ENCODE peak calls at places on chromosomes 16 and 17, in six cellular contexts. H, A, Y, C, X and S are unnamed samples.

GRCh38 chr17:66123163-66123562 is 68.8 kb downstream of the CEP112 start:
- DNase-seq in Y (no peak), X (no peak), H (peak; percentile 15), A (no peak), C (no peak), S (no peak)

GRCh38 chr16:64933890-64934289 is 188.0 kb downstream of the CDH11 start:
- DNase-seq in Y (no peak), A (no peak), C (no peak), H (no peak), X (no peak), S (no peak)

GRCh38 chr17:75639327-75639726 is 6.1 kb downstream of the SMIM5 start:
- DNase-seq in Y (no peak), H (no peak), X (no peak), C (no peak), A (no peak), S (no peak)

GRCh38 chr17:18161226-18162094 is 22.2 kb upstream of the ALKBH5 start:
- DNase-seq in X (no peak), C (no peak), H (no peak), A (no peak), Y (no peak), S (peak; percentile 74)

GRCh38 chr17:35368086-35368824 is 5.2 kb downstream of the SLFN11 start:
- DNase-seq in C (no peak), A (no peak), H (no peak), X (no peak), Y (no peak), S (peak; percentile 87)

GRCh38 chr17:33292184-33292980 is 713 bp downstream of the ASIC2 start:
- DNase-seq in X (no peak), A (no peak), H (no peak), Y (peak; percentile 18), C (no peak), S (no peak)

GRCh38 chr17:73191443-73192218 is 1.2 kb upstream of the COG1 start:
- DNase-seq in C (no peak), Y (peak; percentile 68), X (peak; percentile 80), A (peak; percentile 51), H (peak; percentile 80), S (peak; percentile 86)

GRCh38 chr16:12455287-12455798 is 348.3 kb downstream of the CPPED1 start:
- DNase-seq in H (peak; percentile 6), A (no peak), C (no peak), Y (peak; percentile 35), X (no peak), S (peak; percentile 58)

GRCh38 chr17:63381101-63381729 is 64.9 kb downstream of the CYB561 start:
- DNase-seq in X (no peak), C (no peak), H (no peak), A (no peak), Y (no peak), S (no peak)

GRCh38 chr16:69904495-69905170 is 46.5 kb upstream of the CLEC18A start:
- DNase-seq in Y (no peak), X (no peak), A (no peak), C (no peak), H (no peak), S (no peak)

GRCh38 chr17:77499699-77500435 is 359.1 kb downstream of the SEC14L1 start:
- DNase-seq in A (no peak), Y (no peak), H (no peak), C (no peak), X (peak; percentile 56), S (no peak)

GRCh38 chr16:72182976-72183375 is 11.0 kb upstream of the PMFBP1 start:
- DNase-seq in H (no peak), Y (no peak), C (no peak), A (no peak), X (no peak), S (no peak)

GRCh38 chr16:27286446-27286845 is 17.9 kb upstream of the NSMCE1 start:
- DNase-seq in Y (no peak), A (no peak), X (no peak), C (no peak), H (no peak), S (no peak)

GRCh38 chr17:74297941-74298340 is 23.9 kb downstream of the DNAI2 start:
- DNase-seq in Y (no peak), A (no peak), C (no peak), H (no peak), X (no peak), S (no peak)

GRCh38 chr16:28097500-28097899 is 34.0 kb upstream of the GSG1L start:
- DNase-seq in C (no peak), Y (no peak), A (no peak), X (peak; percentile 53), H (no peak), S (no peak)

GRCh38 chr17:47687328-47687690 is 6.7 kb upstream of the TBKBP1 start:
- DNase-seq in A (no peak), X (no peak), C (no peak), Y (no peak), H (no peak), S (no peak)

GRCh38 chr16:4944333-4945281 is 7.7 kb upstream of the PPL start:
- DNase-seq in X (peak; percentile 98), C (no peak), Y (peak; percentile 91), A (peak; percentile 92), H (peak; percentile 84), S (no peak)

GRCh38 chr16:27439273-27440018 is 37.5 kb downstream of the IL21R start:
- DNase-seq in A (no peak), X (peak; percentile 29), H (no peak), C (no peak), Y (no peak), S (no peak)

GRCh38 chr17:75096082-75096625 is 8.4 kb downstream of the SLC16A5 start:
- DNase-seq in Y (peak; percentile 67), H (peak; percentile 95), A (peak; percentile 83), X (no peak), C (no peak), S (no peak)

GRCh38 chr17:3688852-3689261 is 7.1 kb downstream of the P2RX5 start:
- DNase-seq in H (no peak), C (no peak), Y (no peak), X (no peak), A (no peak), S (no peak)

GRCh38 chr17:78759203-78759968 is 22.7 kb downstream of the CYTH1 start:
- DNase-seq in A (no peak), X (no peak), C (no peak), Y (peak; percentile 47), H (no peak), S (peak; percentile 78)

GRCh38 chr16:85535352-85536072 is 77.6 kb upstream of the GSE1 start:
- DNase-seq in C (no peak), Y (no peak), H (no peak), X (peak; percentile 67), A (no peak), S (no peak)

GRCh38 chr17:76371656-76372628 is 12.5 kb upstream of the SPHK1 start:
- DNase-seq in C (no peak), A (no peak), Y (no peak), H (no peak), X (no peak), S (no peak)

GRCh38 chr16:17552351-17552750 is 81.6 kb upstream of the XYLT1 start:
- DNase-seq in X (no peak), Y (no peak), H (no peak), C (no peak), A (peak; percentile 68), S (no peak)

GRCh38 chr17:65868881-65869280 is 307.4 kb upstream of the AXIN2 start:
- DNase-seq in X (no peak), Y (no peak), C (no peak), H (no peak), A (no peak), S (no peak)

GRCh38 chr17:58046230-58047094 is 36.8 kb upstream of the DYNLL2 start:
- DNase-seq in Y (no peak), X (no peak), A (no peak), C (no peak), H (no peak), S (no peak)

GRCh38 chr16:49672753-49673152 is 183.2 kb downstream of the ZNF423 start:
- DNase-seq in H (no peak), X (no peak), Y (no peak), C (no peak), A (no peak), S (no peak)

GRCh38 chr16:1152651-1153259 is at the start of gene CACNA1H:
- DNase-seq in C (no peak), H (no peak), A (no peak), Y (no peak), X (no peak), S (no peak)

GRCh38 chr16:1153480-1154160 is 714 bp downstream of the CACNA1H start:
- DNase-seq in Y (no peak), H (no peak), C (no peak), X (no peak), A (no peak), S (no peak)

GRCh38 chr16:1155353-1156110 is 2.6 kb downstream of the CACNA1H start:
- DNase-seq in H (no peak), X (no peak), C (no peak), A (no peak), Y (no peak), S (no peak)

GRCh38 chr16:1154887-1155331 is 2.0 kb downstream of the CACNA1H start:
- DNase-seq in C (no peak), X (no peak), H (no peak), Y (no peak), A (no peak), S (no peak)

GRCh38 chr16:1154291-1154886 is 1.5 kb downstream of the CACNA1H start:
- DNase-seq in X (peak; percentile 89), H (no peak), A (no peak), C (no peak), Y (no peak), S (no peak)
- H3K4me3 ChIP-seq in X (peak overlapping the region; percentile 87), H (no peak overlapping the region), A (peak overlapping the region; percentile 33), C (peak overlapping the region; percentile 55), Y (peak overlapping the region; percentile 43), S (no peak overlapping the region)

DNA sequence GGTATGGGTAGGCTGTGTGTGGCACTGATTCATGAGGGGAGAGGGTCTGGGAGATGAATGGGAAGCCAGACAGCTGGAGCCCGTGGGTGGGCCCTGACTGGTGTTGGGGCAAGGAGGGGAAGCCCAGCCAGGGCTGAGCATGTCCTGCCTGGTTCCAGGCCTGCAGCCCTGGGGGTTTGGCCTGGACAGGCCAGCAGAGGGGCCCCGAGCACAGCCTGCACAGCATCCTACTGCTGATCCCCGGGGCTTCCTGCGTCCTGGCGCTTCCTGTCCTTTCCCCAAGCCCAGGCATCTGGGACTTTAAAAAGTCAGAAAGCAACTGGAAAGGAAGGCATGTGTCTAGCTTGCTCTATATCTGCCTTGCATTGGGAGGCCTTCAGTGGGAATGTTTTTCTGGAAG is 4.6 kb upstream of the MVD start:
- DNase-seq in A (no peak), X (no peak), Y (no peak), H (no peak), C (no peak), S (no peak)
- TF ChIP-seq CTCF in A (no peak), X (no peak), Y (no peak), H (no peak), C (no peak), S (no peak)

GRCh38 chr17:863880-864279 is 81.7 kb downstream of the MRM3 start:
- DNase-seq in H (no peak), C (no peak), Y (no peak), X (no peak), A (no peak), S (no peak)
- H3K4me3 ChIP-seq in H (no peak overlapping the region), C (no peak overlapping the region), Y (no peak overlapping the region), X (no peak overlapping the region), A (no peak overlapping the region), S (no peak overlapping the region)

DNA sequence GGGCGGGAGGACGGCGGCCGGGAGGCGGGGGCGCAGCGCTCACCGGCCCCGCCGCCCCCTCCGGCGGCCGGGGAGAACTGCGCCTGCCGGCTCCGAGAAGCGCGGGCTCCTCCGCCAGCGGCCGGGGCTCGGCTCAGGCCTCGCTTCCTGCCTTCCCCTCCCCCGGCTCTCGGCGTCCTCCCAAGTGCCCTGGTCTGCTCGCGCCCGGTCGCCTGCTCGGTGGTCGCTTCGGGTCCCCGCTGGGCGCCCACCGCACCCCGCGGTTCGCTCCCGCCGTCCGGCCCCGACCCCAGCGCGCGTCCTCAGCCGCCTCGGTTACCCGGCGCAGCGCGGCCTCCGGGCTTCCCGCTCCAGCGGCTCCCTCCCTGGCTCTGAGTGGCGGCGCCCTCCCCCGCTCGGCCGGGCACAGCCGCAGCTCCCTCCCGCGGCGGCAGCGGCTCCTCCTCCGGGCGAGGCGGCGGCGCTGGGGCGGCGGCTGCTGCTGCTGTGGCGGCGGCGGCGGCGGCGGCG is 294 bp downstream of the UBTF start:
- DNase-seq in H (no peak), X (peak; percentile 82), C (no peak), Y (peak; percentile 80), A (peak; percentile 49), S (peak; percentile 89)
- TF ChIP-seq CTCF in H (no peak), X (peak; percentile 57), C (no peak), Y (peak; percentile 62), A (no peak), S (peak; percentile 54)